ENCODE peak calls at places on chromosomes 5 and 9, in six cellular contexts. A is COR-L47, Z is left cardiac atrium, M is Ammon's horn, V is WERI-Rb-1, T is activated T-cell treated with anti-CD3 and anti-CD28 coated beads for 48 hours. B is an unnamed sample.

GRCh38 chr9:120892177-120892747 is 15.3 kb upstream of the PHF19 start:
- DNase-seq in A (no peak), Z (no peak), M (no peak), V (no peak), T (no peak), B (no peak)

GRCh38 chr9:110977259-110977709 is 61.0 kb downstream of the LPAR1 start:
- DNase-seq in A (no peak), Z (no peak), M (no peak), V (no peak), T (no peak), B (peak; percentile 87)

GRCh38 chr9:133320421-133320881 is 15.5 kb downstream of the SURF6 start:
- DNase-seq in A (no peak), Z (no peak), M (no peak), V (no peak), T (no peak), B (no peak)

GRCh38 chr5:29833394-29833793 is 1360.1 kb upstream of the CDH6 start:
- DNase-seq in A (no peak), Z (no peak), M (no peak), V (no peak), T (no peak), B (no peak)

GRCh38 chr9:134173127-134174072 is 9.0 kb upstream of the RNU6ATAC start:
- DNase-seq in A (no peak), Z (no peak), M (no peak), V (no peak), T (no peak), B (no peak)

GRCh38 chr5:13566903-13567339 is 377.6 kb downstream of the DNAH5 start:
- DNase-seq in A (no peak), Z (no peak), M (peak; percentile 35), V (no peak), T (no peak), B (peak; percentile 99)

GRCh38 chr5:2960309-2960708 is 208.8 kb upstream of the IRX2 start:
- DNase-seq in A (no peak), Z (no peak), M (no peak), V (no peak), T (no peak), B (no peak)

GRCh38 chr5:154543380-154543779 is 65.4 kb upstream of the HAND1 start:
- DNase-seq in A (no peak), Z (no peak), M (no peak), V (no peak), T (no peak), B (peak; percentile 44)

GRCh38 chr9:7780261-7780988 is 19.2 kb downstream of the DMAC1 start:
- DNase-seq in A (no peak), Z (no peak), M (no peak), V (peak; percentile 62), T (no peak), B (peak; percentile 71)

GRCh38 chr5:37665889-37666288 is 174.0 kb downstream of the GDNF start:
- DNase-seq in A (no peak), Z (peak; percentile 66), M (peak; percentile 61), V (no peak), T (no peak), B (peak; percentile 89)

GRCh38 chr5:77948476-77948875 is 172.3 kb upstream of the TBCA start:
- DNase-seq in A (no peak), Z (no peak), M (no peak), V (no peak), T (no peak), B (no peak)

GRCh38 chr9:128877852-128878251 is 3.9 kb downstream of the KYAT1 start:
- DNase-seq in A (no peak), Z (no peak), M (no peak), V (no peak), T (no peak), B (no peak)

GRCh38 chr5:168291961-168292782 is 727 bp downstream of the WWC1 start:
- DNase-seq in A (peak; percentile 30), Z (no peak), M (no peak), V (peak; percentile 67), T (no peak), B (no peak)

GRCh38 chr5:62282951-62283446 is 23.0 kb upstream of the KIF2A start:
- DNase-seq in A (no peak), Z (no peak), M (no peak), V (no peak), T (no peak), B (no peak)

GRCh38 chr5:66134407-66134843 is 9.7 kb upstream of the SREK1 start:
- DNase-seq in A (no peak), Z (no peak), M (no peak), V (no peak), T (no peak), B (no peak)

GRCh38 chr5:103808464-103809106 is 246.0 kb upstream of the NUDT12 start:
- DNase-seq in A (peak; percentile 50), Z (no peak), M (peak; percentile 81), V (peak; percentile 47), T (no peak), B (peak; percentile 55)

GRCh38 chr5:57950616-57951228 is 468.1 kb upstream of the ACTBL2 start:
- DNase-seq in A (no peak), Z (no peak), M (no peak), V (no peak), T (no peak), B (no peak)

GRCh38 chr5:15992918-15993317 is 186.7 kb downstream of the MARCHF11 start:
- DNase-seq in A (no peak), Z (no peak), M (no peak), V (no peak), T (no peak), B (peak; percentile 69)

B was measured in LHCN-M2.